ENCODE peak calls at places on chromosomes 4 and X, in ten cellular contexts. H, P, Z, K, N, L, Y, O, I and U are unnamed samples.

GRCh38 chrX:125205918-125206665 is 113.6 kb upstream of the TEX13C start:
- DNase-seq in Y (no peak), O (peak; percentile 22), Z (no peak), L (no peak), N (no peak), I (peak; percentile 10), P (no peak), K (peak; percentile 41), H (peak; percentile 54), U (no peak)

GRCh38 chr4:24816797-24817196 is 21.4 kb downstream of the SOD3 start:
- DNase-seq in P (no peak), H (no peak), Y (no peak), L (no peak), O (no peak), N (no peak), I (no peak), K (no peak), Z (no peak), U (no peak)

GRCh38 chr4:41859106-41859505 is 76.1 kb upstream of the TMEM33 start:
- DNase-seq in O (no peak), P (no peak), L (no peak), K (no peak), Y (no peak), H (no peak), I (no peak), N (no peak), Z (no peak), U (no peak)

GRCh38 chrX:39261446-39262147 is 460.3 kb downstream of the MID1IP1 start:
- DNase-seq in H (peak; percentile 68), P (peak; percentile 28), Y (no peak), N (no peak), O (peak; percentile 12), K (peak; percentile 52), L (no peak), Z (peak; percentile 4), I (peak; percentile 20), U (peak; percentile 56)

GRCh38 chrX:74452199-74452481 is 30.8 kb downstream of the SLC16A2 start:
- DNase-seq in H (no peak), P (no peak), Y (no peak), K (no peak), Z (no peak), N (no peak), O (no peak), I (no peak), L (no peak), U (no peak)

GRCh38 chr4:93897559-93897958 is 69.0 kb downstream of the ATOH1 start:
- DNase-seq in Z (no peak), Y (no peak), H (peak; percentile 23), O (no peak), P (no peak), N (no peak), L (no peak), K (peak; percentile 8), I (peak; percentile 11), U (no peak)

GRCh38 chr4:16900325-16900724 is 1.9 kb upstream of the LDB2 start:
- DNase-seq in K (no peak), Y (no peak), H (no peak), L (no peak), O (no peak), N (no peak), I (no peak), P (no peak), Z (no peak), U (no peak)

GRCh38 chr4:182416101-182416500 is 172.9 kb downstream of the TENM3 start:
- DNase-seq in H (no peak), P (no peak), O (no peak), Y (no peak), Z (no peak), L (no peak), N (no peak), I (no peak), K (no peak), U (no peak)

GRCh38 chrX:56738670-56739069 is 9.6 kb downstream of the NBDY start:
- DNase-seq in P (no peak), N (no peak), Y (no peak), K (peak; percentile 19), L (no peak), Z (no peak), O (no peak), I (no peak), H (peak; percentile 1), U (no peak)

GRCh38 chrX:45424341-45424740 is 223.7 kb upstream of the DIPK2B start:
- DNase-seq in L (no peak), K (no peak), Y (no peak), P (no peak), N (no peak), O (no peak), Z (no peak), H (no peak), I (no peak), U (no peak)